ENCODE peak calls at places on chromosomes 16 and 17, in nine cellular contexts. M is kidney glomerular epithelial cell; Y is Right ventricle myocardium inferior; O is HTR-8/SVneo; B is smooth muscle cell of the brain vasculature; J is dermis microvascular lymphatic vessel endothelial cell; E is GM18507; D is stimulated activated CD4-positive, alpha-beta T cell treated with anti-CD3 and anti-CD28 coated beads, Interleukin-1b, Interleukin-23, amount 100 ng/mL, for 24 hours; F is substantia nigra. N is an unnamed sample.

GRCh38 chr16:89111263-89111662 is 17.6 kb downstream of the ACSF3 start:
- DNase-seq in M (no peak), Y (no peak), O (no peak), B (no peak), J (no peak), E (no peak), D (no peak), F (no peak), N (no peak)

GRCh38 chr16:66030036-66030435 is 336.5 kb upstream of the CDH5 start:
- DNase-seq in M (no peak), Y (no peak), O (no peak), B (peak; percentile 56), J (no peak), E (no peak), D (no peak), F (no peak), N (no peak)

GRCh38 chr16:56357291-56357764 is 68.0 kb downstream of the AMFR start:
- DNase-seq in M (peak; percentile 34), Y (no peak), O (no peak), B (no peak), J (peak; percentile 48), E (no peak), D (no peak), F (no peak), N (peak; percentile 23)

GRCh38 chr16:68422396-68422964 is 25.8 kb downstream of the SMPD3 start:
- DNase-seq in M (no peak), Y (no peak), O (no peak), B (no peak), J (no peak), E (no peak), D (no peak), F (no peak), N (no peak)

GRCh38 chr17:46968224-46968834 is 10.7 kb downstream of the RPRML start:
- DNase-seq in M (no peak), Y (no peak), O (no peak), B (no peak), J (no peak), E (no peak), D (no peak), F (no peak), N (no peak)

GRCh38 chr16:4703906-4704305 is 10.5 kb downstream of the NUDT16L1 start:
- DNase-seq in M (no peak), Y (no peak), O (no peak), B (no peak), J (no peak), E (no peak), D (no peak), F (no peak), N (peak; percentile 9)

GRCh38 chr17:77951123-77951522 is 7.4 kb upstream of the TNRC6C start:
- DNase-seq in M (no peak), Y (no peak), O (no peak), B (no peak), J (no peak), E (no peak), D (no peak), F (no peak), N (no peak)

GRCh38 chr17:50842506-50843149 is 7.2 kb downstream of the WFIKKN2 start:
- DNase-seq in M (no peak), Y (no peak), O (no peak), B (no peak), J (no peak), E (no peak), D (no peak), F (no peak), N (no peak)

GRCh38 chr16:4140652-4141051 is 24.4 kb upstream of the ADCY9 start:
- DNase-seq in M (no peak), Y (no peak), O (peak; percentile 62), B (no peak), J (no peak), E (no peak), D (no peak), F (no peak), N (no peak)

GRCh38 chr17:73227379-73227778 is 34.3 kb downstream of the CPSF4L start:
- DNase-seq in M (no peak), Y (no peak), O (no peak), B (no peak), J (no peak), E (no peak), D (no peak), F (no peak), N (no peak)

GRCh38 chr16:22694887-22695382 is 119.0 kb upstream of the HS3ST2 start:
- DNase-seq in M (no peak), Y (no peak), O (no peak), B (peak; percentile 29), J (no peak), E (no peak), D (no peak), F (no peak), N (no peak)

GRCh38 chr17:50464121-50464520 is 4.6 kb downstream of the CHAD start:
- DNase-seq in M (no peak), Y (no peak), O (no peak), B (no peak), J (no peak), E (no peak), D (no peak), F (no peak), N (no peak)